ENCODE peak calls at places on chromosomes 13 and 19, in five cellular contexts. S is GM12878, N is HepG2, H is GM23338, B is A549. F is an unnamed sample.
A peak's percentile ranks its signal among the peaks of the same experiment; 100 is the strongest.

GRCh38 chr19:44069415-44069814 is 2.5 kb upstream of the ZNF284 start:
- DNase-seq in H (no peak), B (no peak), S (no peak), N (no peak), F (no peak)

GRCh38 chr13:114032121-114032799 is 58.4 kb upstream of the C13orf46 start:
- DNase-seq in N (peak; percentile 47), S (no peak), H (no peak), B (no peak), F (no peak)

GRCh38 chr13:41212881-41213280 is 18.5 kb upstream of the KBTBD7 start:
- DNase-seq in N (no peak), B (no peak), H (no peak), S (no peak), F (no peak)

GRCh38 chr13:90254437-90254836 is 1093.0 kb upstream of the MIR17HG start:
- DNase-seq in S (no peak), H (no peak), N (no peak), B (no peak), F (no peak)

GRCh38 chr19:31592456-31592855 is 243.2 kb upstream of the TSHZ3 start:
- DNase-seq in N (no peak), H (no peak), B (no peak), S (no peak), F (no peak)

GRCh38 chr13:85864963-85865530 is 65.8 kb upstream of the SLITRK6 start:
- DNase-seq in N (peak; percentile 6), S (no peak), H (peak; percentile 78), B (no peak), F (peak; percentile 1)

GRCh38 chr19:22286151-22286810 is at the start of gene ZNF729:
- DNase-seq in H (no peak), N (no peak), S (no peak), B (no peak), F (no peak)

GRCh38 chr19:49718511-49718910 is 27.6 kb downstream of the CPT1C start:
- DNase-seq in S (no peak), H (peak; percentile 20), B (no peak), N (no peak), F (no peak)

GRCh38 chr13:25678398-25678797 is 306.6 kb downstream of the ATP8A2 start:
- DNase-seq in B (no peak), H (no peak), N (no peak), S (no peak), F (no peak)

GRCh38 chr19:54521022-54521859 is 18.6 kb downstream of the LAIR2 start:
- DNase-seq in N (no peak), S (peak; percentile 65), B (no peak), H (no peak), F (no peak)

GRCh38 chr13:62014299-62014698 is 598.6 kb upstream of the PCDH20 start:
- DNase-seq in H (peak; percentile 38), B (peak; percentile 6), S (no peak), N (peak; percentile 9), F (no peak)

GRCh38 chr19:18433039-18433691 is 4.8 kb downstream of the ISYNA1 start:
- DNase-seq in N (no peak), B (no peak), S (no peak), H (peak; percentile 70), F (peak; percentile 54)

GRCh38 chr19:14112809-14113385 is 4.7 kb downstream of the PRKACA start:
- DNase-seq in B (no peak), N (peak; percentile 29), S (no peak), H (peak; percentile 57), F (no peak)

GRCh38 chr19:55258476-55258827 is 365 bp downstream of the PPP6R1 start:
- DNase-seq in B (no peak), H (no peak), S (no peak), N (no peak), F (peak; percentile 83)

GRCh38 chr19:17555929-17556813 is 722 bp downstream of the COLGALT1 start:
- DNase-seq in S (no peak), B (no peak), H (peak; percentile 81), N (no peak), F (peak; percentile 63)

GRCh38 chr19:4077011-4077382 is 10.3 kb upstream of the ZBTB7A start:
- DNase-seq in B (no peak), N (no peak), S (no peak), H (no peak), F (no peak)

GRCh38 chr13:33973194-33973593 is 155.2 kb downstream of the RFC3 start:
- DNase-seq in S (no peak), H (no peak), N (no peak), B (no peak), F (no peak)

GRCh38 chr19:50330365-50331078 is 1.3 kb upstream of the KCNC3 start:
- DNase-seq in N (peak; percentile 73), H (peak; percentile 96), B (peak; percentile 94), S (no peak), F (peak; percentile 88)

GRCh38 chr19:18253130-18253529 is 21.1 kb downstream of the IQCN start:
- DNase-seq in B (no peak), N (no peak), S (no peak), H (no peak), F (no peak)

GRCh38 chr19:45428385-45429231 is 4.9 kb upstream of the ERCC1 start:
- DNase-seq in H (peak; percentile 84), N (no peak), B (peak; percentile 68), S (no peak), F (peak; percentile 71)

GRCh38 chr13:31090921-31091624 is 70.6 kb downstream of the HSPH1 start:
- DNase-seq in B (no peak), S (no peak), H (no peak), N (no peak), F (no peak)

GRCh38 chr13:92187378-92187989 is 789.1 kb downstream of the GPC5 start:
- DNase-seq in H (peak; percentile 72), N (peak; percentile 24), S (no peak), B (peak; percentile 1), F (peak; percentile 19)

GRCh38 chr19:3576696-3577443 is 4.1 kb downstream of the HMG20B start:
- DNase-seq in B (no peak), S (no peak), H (peak; percentile 88), N (no peak), F (peak; percentile 87)

GRCh38 chr19:4660181-4660791 is 9.9 kb downstream of the MYDGF start:
- DNase-seq in N (peak; percentile 42), S (no peak), B (peak; percentile 39), H (peak; percentile 79), F (peak; percentile 77)

GRCh38 chr13:33490461-33491327 is 205.1 kb upstream of the STARD13 start:
- DNase-seq in B (no peak), N (no peak), H (peak; percentile 89), S (no peak), F (peak; percentile 26)

GRCh38 chr13:28544026-28544425 is 49.1 kb upstream of the FLT1 start:
- DNase-seq in S (no peak), N (no peak), B (no peak), H (no peak), F (no peak)

GRCh38 chr13:98443329-98443728 is 133.6 kb downstream of the STK24 start:
- DNase-seq in S (no peak), H (no peak), B (no peak), N (no peak), F (no peak)

GRCh38 chr13:75803982-75804381 is 167.9 kb downstream of the LMO7 start:
- DNase-seq in N (no peak), S (no peak), H (peak; percentile 15), B (no peak), F (no peak)

GRCh38 chr19:14494910-14495677 is 833 bp downstream of the GIPC1 start:
- DNase-seq in B (no peak), H (no peak), S (no peak), N (no peak), F (peak; percentile 43)

GRCh38 chr19:38132781-38133180 is 91.2 kb downstream of the DPF1 start:
- DNase-seq in H (no peak), B (no peak), S (no peak), N (no peak), F (no peak)

GRCh38 chr19:16470911-16471811 is 609 bp downstream of the EPS15L1 start:
- DNase-seq in H (peak; percentile 65), N (no peak), S (no peak), B (no peak), F (peak; percentile 56)
- TF ChIP-seq JUNB in H (no peak), N (no peak), S (no peak), B (no peak), F (no peak)

GRCh38 chr19:47271949-47272348 is 2.7 kb upstream of the INAFM1 start:
- DNase-seq in N (no peak), B (no peak), H (no peak), S (no peak), F (no peak)
- TF ChIP-seq JUNB in N (no peak), B (no peak), H (no peak), S (no peak), F (no peak)

DNA sequence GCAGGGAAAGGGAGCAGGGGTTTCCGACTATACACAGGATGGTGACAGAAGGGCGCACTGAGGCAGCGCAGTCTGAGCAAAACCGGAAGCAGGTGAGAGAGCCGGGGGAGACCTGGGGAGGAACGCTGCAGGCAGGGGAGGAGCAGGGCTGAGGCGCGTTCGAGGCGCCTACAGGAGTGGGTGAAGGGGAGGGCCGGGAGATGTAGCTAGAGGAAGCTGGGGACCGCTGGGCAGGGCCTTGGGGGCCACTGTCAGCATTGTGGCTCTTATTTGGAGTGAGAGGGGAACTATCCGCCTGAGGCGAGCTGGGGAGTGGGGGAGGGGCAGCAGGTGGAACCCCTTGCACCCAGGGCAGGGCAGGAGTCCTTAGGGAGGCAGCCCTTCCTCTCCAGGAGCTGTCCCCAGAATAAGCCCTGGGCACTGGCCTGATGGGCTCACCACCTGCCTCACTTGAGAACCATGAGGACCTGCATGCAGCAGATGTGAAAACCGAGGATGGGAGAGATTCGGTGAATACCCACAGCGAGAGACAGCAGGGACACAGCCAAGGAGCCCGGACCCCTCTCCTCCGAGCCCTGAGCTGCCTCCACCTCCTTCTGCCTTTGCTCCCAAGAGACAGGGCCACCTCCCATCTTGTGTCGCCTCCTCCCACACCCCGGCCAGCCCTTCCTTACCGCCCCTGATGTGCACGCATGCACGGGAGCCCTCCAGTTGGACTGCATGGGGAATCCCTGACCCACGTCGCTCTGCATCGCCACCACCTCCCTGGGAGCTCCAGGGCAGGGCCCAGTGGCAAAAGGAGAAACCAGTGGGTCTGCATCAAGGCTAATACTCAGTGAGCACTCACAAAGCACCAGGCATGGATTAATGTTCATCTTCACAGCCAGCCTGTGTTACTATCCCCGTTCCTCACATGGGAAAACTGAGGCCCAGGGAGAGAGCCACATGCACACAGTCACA is 10.3 kb downstream of the AKT2 start:
- DNase-seq in N (no peak), H (no peak), S (no peak), B (no peak), F (peak; percentile 57)
- TF ChIP-seq JUNB in N (no peak), H (no peak), S (no peak), B (no peak), F (no peak)

GRCh38 chr13:35716186-35716585 is 239.7 kb upstream of the MAB21L1 start:
- DNase-seq in B (no peak), N (no peak), S (no peak), H (no peak), F (no peak)
- TF ChIP-seq JUNB in B (no peak), N (no peak), S (no peak), H (no peak), F (no peak)

DNA sequence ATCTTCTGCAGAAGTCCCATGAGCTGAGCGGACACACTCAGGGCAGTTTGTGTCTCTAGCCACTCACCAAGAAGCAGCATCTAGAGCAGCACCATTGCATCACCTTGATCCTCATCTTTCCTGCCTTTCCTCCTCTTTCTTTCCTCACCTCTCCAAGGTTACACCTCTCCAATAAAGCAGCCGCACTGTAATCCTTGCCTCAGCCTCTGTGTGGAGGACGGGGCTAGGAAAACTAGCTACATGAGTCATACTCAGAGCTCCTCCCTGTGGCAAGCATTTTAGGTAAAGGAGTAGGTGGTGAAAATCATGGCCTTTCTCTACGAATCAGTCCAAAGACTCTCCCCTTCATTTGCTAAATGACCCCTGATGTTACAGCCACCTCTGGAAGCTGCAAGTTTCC is 108.8 kb downstream of the DNAJC15 start:
- DNase-seq in B (peak; percentile 19), S (no peak), N (peak; percentile 52), H (peak; percentile 87), F (no peak)
- TF ChIP-seq JUNB in B (no peak), S (no peak), N (no peak), H (no peak), F (no peak)